ENCODE peak calls at places on chromosomes 7 and 10, in eight cellular contexts. One of them, this sample, is unnamed.

GRCh38 chr10:71877818-71878217 is 26.8 kb upstream of the PSAP start:
- DNase-seq in left ventricle myocardium inferior: no peak
- DNase-seq in thoracic aorta: no peak
- DNase-seq in bronchial epithelial cell: no peak
- DNase-seq in BE2C: no peak
- DNase-seq in GM12878: no peak
- DNase-seq in epithelial cell of esophagus: no peak
- DNase-seq in PC-9: no peak
- DNase-seq in this sample: no peak

GRCh38 chr10:86535057-86535882 is 13.7 kb upstream of the WAPL start:
- DNase-seq in PC-9: peak; percentile 74
- DNase-seq in thoracic aorta: no peak
- DNase-seq in bronchial epithelial cell: peak; percentile 29
- DNase-seq in GM12878: no peak
- DNase-seq in BE2C: no peak
- DNase-seq in epithelial cell of esophagus: peak; percentile 31
- DNase-seq in left ventricle myocardium inferior: peak; percentile 87
- DNase-seq in this sample: no peak

GRCh38 chr7:47379629-47380324 is 202.1 kb downstream of the TNS3 start:
- DNase-seq in BE2C: peak; percentile 26
- DNase-seq in epithelial cell of esophagus: peak; percentile 60
- DNase-seq in GM12878: no peak
- DNase-seq in bronchial epithelial cell: peak; percentile 60
- DNase-seq in thoracic aorta: no peak
- DNase-seq in left ventricle myocardium inferior: peak; percentile 85
- DNase-seq in PC-9: peak; percentile 86
- DNase-seq in this sample: no peak

GRCh38 chr10:2772791-2773644 is 294.3 kb upstream of the PFKP start:
- DNase-seq in thoracic aorta: no peak
- DNase-seq in PC-9: no peak
- DNase-seq in BE2C: no peak
- DNase-seq in left ventricle myocardium inferior: no peak
- DNase-seq in bronchial epithelial cell: no peak
- DNase-seq in GM12878: no peak
- DNase-seq in epithelial cell of esophagus: no peak
- DNase-seq in this sample: no peak

GRCh38 chr7:22723171-22723601 is 3.8 kb upstream of the IL6 start:
- DNase-seq in epithelial cell of esophagus: no peak
- DNase-seq in BE2C: no peak
- DNase-seq in PC-9: no peak
- DNase-seq in left ventricle myocardium inferior: peak; percentile 83
- DNase-seq in bronchial epithelial cell: no peak
- DNase-seq in GM12878: no peak
- DNase-seq in thoracic aorta: peak; percentile 25
- DNase-seq in this sample: no peak

GRCh38 chr7:80478683-80479082 is 33.2 kb downstream of the GNAT3 start:
- DNase-seq in BE2C: no peak
- DNase-seq in epithelial cell of esophagus: peak; percentile 74
- DNase-seq in GM12878: no peak
- DNase-seq in thoracic aorta: no peak
- DNase-seq in bronchial epithelial cell: peak; percentile 82
- DNase-seq in PC-9: no peak
- DNase-seq in left ventricle myocardium inferior: no peak
- DNase-seq in this sample: no peak

GRCh38 chr10:44925224-44925623 is 14.1 kb downstream of the TMEM72 start:
- DNase-seq in epithelial cell of esophagus: no peak
- DNase-seq in BE2C: peak; percentile 48
- DNase-seq in bronchial epithelial cell: no peak
- DNase-seq in left ventricle myocardium inferior: no peak
- DNase-seq in PC-9: no peak
- DNase-seq in thoracic aorta: no peak
- DNase-seq in GM12878: no peak
- DNase-seq in this sample: no peak

GRCh38 chr7:32539366-32539765 is 44.1 kb downstream of the AVL9 start:
- DNase-seq in epithelial cell of esophagus: no peak
- DNase-seq in thoracic aorta: no peak
- DNase-seq in BE2C: no peak
- DNase-seq in PC-9: no peak
- DNase-seq in GM12878: no peak
- DNase-seq in bronchial epithelial cell: no peak
- DNase-seq in left ventricle myocardium inferior: no peak
- DNase-seq in this sample: no peak

GRCh38 chr7:116560021-116560970 is 35.5 kb downstream of the CAV1 start:
- DNase-seq in thoracic aorta: no peak
- DNase-seq in BE2C: no peak
- DNase-seq in left ventricle myocardium inferior: peak; percentile 28
- DNase-seq in GM12878: no peak
- DNase-seq in bronchial epithelial cell: no peak
- DNase-seq in PC-9: no peak
- DNase-seq in epithelial cell of esophagus: no peak
- DNase-seq in this sample: no peak

GRCh38 chr10:122983898-122984297 is 3.7 kb downstream of the PSTK start:
- DNase-seq in BE2C: no peak
- DNase-seq in epithelial cell of esophagus: no peak
- DNase-seq in bronchial epithelial cell: no peak
- DNase-seq in PC-9: no peak
- DNase-seq in left ventricle myocardium inferior: no peak
- DNase-seq in GM12878: no peak
- DNase-seq in thoracic aorta: no peak
- DNase-seq in this sample: no peak

GRCh38 chr7:140200102-140200989 is 23.6 kb upstream of the KDM7A start:
- DNase-seq in thoracic aorta: peak; percentile 38
- DNase-seq in left ventricle myocardium inferior: no peak
- DNase-seq in BE2C: peak; percentile 57
- DNase-seq in bronchial epithelial cell: peak; percentile 96
- DNase-seq in PC-9: no peak
- DNase-seq in epithelial cell of esophagus: peak; percentile 95
- DNase-seq in GM12878: no peak
- DNase-seq in this sample: no peak

GRCh38 chr10:109982123-109982522 is 25.7 kb upstream of the ADD3 start:
- DNase-seq in GM12878: no peak
- DNase-seq in PC-9: no peak
- DNase-seq in epithelial cell of esophagus: no peak
- DNase-seq in bronchial epithelial cell: no peak
- DNase-seq in thoracic aorta: no peak
- DNase-seq in BE2C: no peak
- DNase-seq in left ventricle myocardium inferior: no peak
- DNase-seq in this sample: no peak

GRCh38 chr7:99631311-99632109 is 14.8 kb downstream of the ZSCAN25 start:
- DNase-seq in thoracic aorta: no peak
- DNase-seq in epithelial cell of esophagus: peak; percentile 88
- DNase-seq in left ventricle myocardium inferior: peak; percentile 34
- DNase-seq in bronchial epithelial cell: peak; percentile 89
- DNase-seq in BE2C: no peak
- DNase-seq in PC-9: peak; percentile 50
- DNase-seq in GM12878: no peak
- DNase-seq in this sample: no peak
- TF ChIP-seq CTCF in thoracic aorta: no peak
- TF ChIP-seq CTCF in epithelial cell of esophagus: peak; percentile 56
- TF ChIP-seq CTCF in left ventricle myocardium inferior: peak; percentile 52
- TF ChIP-seq CTCF in bronchial epithelial cell: peak; percentile 67
- TF ChIP-seq CTCF in BE2C: peak; percentile 9
- TF ChIP-seq CTCF in PC-9: peak; percentile 76
- TF ChIP-seq CTCF in GM12878: peak; percentile 15
- TF ChIP-seq CTCF in this sample: peak; percentile 16

DNA sequence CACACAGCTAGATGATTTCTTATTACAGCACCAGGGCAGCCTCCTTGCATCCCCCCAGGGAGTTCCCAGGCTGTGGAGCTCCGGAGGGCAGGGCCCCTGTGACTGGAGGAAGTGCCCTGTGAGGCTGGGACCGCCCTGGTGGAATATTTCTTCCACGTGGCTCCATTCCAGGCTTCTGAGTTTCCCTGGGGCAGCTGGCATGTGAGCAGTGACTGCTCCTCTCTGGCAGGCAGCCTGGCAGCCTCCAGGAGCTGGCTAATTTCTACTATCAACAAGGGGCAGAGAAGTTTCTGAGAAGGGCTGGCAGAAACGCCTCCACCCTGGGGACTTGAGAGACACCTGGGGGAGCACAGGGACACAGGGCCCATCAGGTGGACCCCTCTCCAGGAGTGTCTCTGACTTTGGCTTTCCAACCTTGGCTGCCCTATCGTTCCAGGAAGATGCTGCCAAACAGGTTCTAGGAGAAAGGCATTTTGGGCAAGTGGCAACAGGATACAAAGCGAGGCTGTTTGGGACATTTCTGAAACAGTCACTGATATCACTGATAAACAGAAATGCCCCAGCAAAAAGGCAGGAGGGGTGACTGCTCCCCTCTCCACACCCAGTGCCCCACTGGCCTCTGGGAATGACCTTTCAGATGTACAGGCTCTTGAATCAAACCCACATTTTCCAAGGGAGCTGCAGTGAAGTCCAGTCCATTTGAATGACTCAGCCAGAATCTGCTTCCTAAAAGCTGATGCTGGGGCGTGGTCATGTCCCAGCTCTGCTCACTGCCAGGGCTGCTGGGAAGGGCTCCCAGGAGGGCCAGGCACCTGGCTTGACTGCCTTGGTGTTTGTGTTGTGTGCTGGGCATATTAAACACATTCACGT is 16.1 kb downstream of the MYOF start:
- DNase-seq in GM12878: no peak
- DNase-seq in PC-9: peak; percentile 93
- DNase-seq in BE2C: peak; percentile 49
- DNase-seq in thoracic aorta: peak; percentile 86
- DNase-seq in left ventricle myocardium inferior: peak; percentile 75
- DNase-seq in epithelial cell of esophagus: peak; percentile 99
- DNase-seq in bronchial epithelial cell: peak; percentile 96
- DNase-seq in this sample: no peak
- H3K4me3 ChIP-seq in GM12878: no peak overlapping the region
- H3K4me3 ChIP-seq in PC-9: no peak overlapping the region
- H3K4me3 ChIP-seq in BE2C: no peak overlapping the region
- H3K4me3 ChIP-seq in thoracic aorta: peak overlapping the region; percentile 27
- H3K4me3 ChIP-seq in left ventricle myocardium inferior: peak overlapping the region; percentile 43
- H3K4me3 ChIP-seq in epithelial cell of esophagus: peak overlapping the region; percentile 21
- H3K4me3 ChIP-seq in bronchial epithelial cell: no peak overlapping the region
- H3K4me3 ChIP-seq in this sample: no peak overlapping the region

DNA sequence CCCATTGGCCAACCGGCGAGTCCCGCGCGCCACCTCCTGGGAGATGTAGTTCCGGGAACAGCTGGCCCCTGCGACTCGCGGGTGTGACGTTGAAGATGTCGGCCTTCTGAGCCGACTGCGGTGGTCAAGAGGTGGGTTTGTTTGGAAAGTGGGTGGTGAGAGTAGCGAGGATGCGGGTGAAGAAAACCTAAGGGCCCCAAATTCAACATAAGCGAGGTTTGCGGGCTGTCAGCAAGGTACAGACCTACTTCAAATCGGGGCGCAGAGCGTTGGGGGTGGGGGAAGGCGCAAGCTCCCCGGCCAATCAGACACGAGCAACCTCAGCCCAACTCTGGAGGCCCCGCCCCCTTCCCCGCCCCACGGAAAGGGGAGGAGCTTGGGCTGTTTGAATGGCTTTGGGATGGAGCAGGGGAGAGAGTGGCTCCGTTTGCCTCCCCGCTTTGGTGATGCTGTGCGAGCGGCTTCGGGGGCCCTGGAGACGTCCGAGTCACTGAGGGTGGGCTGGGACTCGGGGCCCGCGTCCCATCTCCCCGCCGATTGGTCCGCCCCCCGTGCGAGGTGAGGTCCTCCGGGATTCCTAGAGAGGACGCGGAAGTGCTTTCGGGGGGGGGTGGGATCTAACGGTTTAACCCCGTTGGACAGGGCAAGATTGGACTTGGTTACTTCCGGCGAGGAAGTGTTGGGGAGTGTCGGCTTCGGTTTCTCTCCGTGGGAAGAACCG is at the start of gene ZKSCAN5:
- DNase-seq in bronchial epithelial cell: peak; percentile 86
- DNase-seq in BE2C: peak; percentile 94
- DNase-seq in left ventricle myocardium inferior: peak; percentile 99
- DNase-seq in thoracic aorta: peak; percentile 83
- DNase-seq in epithelial cell of esophagus: peak; percentile 98
- DNase-seq in GM12878: peak; percentile 84
- DNase-seq in PC-9: peak; percentile 99
- DNase-seq in this sample: peak; percentile 85
- TF ChIP-seq CTCF in bronchial epithelial cell: no peak
- TF ChIP-seq CTCF in BE2C: no peak
- TF ChIP-seq CTCF in left ventricle myocardium inferior: peak; percentile 11
- TF ChIP-seq CTCF in thoracic aorta: no peak
- TF ChIP-seq CTCF in epithelial cell of esophagus: no peak
- TF ChIP-seq CTCF in GM12878: no peak
- TF ChIP-seq CTCF in PC-9: no peak
- TF ChIP-seq CTCF in this sample: no peak

DNA sequence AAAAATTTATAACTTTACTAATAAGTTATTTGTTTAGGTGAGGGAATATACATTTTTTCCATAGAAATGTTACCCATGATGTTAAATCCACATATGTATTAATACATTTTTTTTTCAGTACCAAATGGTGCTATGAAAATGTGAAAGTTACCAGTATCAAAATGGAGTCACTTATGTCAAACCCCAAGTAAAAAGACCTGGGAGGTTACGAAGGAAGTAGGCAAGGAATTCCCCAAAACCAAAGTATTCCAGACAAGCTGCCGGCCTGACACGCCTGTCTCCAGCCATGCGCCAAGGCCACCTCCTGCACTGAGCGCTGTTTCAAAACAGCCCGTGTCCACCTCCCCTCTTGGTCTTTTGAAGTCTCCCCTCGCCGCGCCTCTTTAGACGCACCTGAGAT is 44.7 kb downstream of the PRKCQ start:
- DNase-seq in GM12878: no peak
- DNase-seq in thoracic aorta: no peak
- DNase-seq in bronchial epithelial cell: no peak
- DNase-seq in left ventricle myocardium inferior: no peak
- DNase-seq in PC-9: no peak
- DNase-seq in epithelial cell of esophagus: no peak
- DNase-seq in BE2C: no peak
- DNase-seq in this sample: no peak
- H3K4me3 ChIP-seq in GM12878: no peak overlapping the region
- H3K4me3 ChIP-seq in thoracic aorta: no peak overlapping the region
- H3K4me3 ChIP-seq in bronchial epithelial cell: no peak overlapping the region
- H3K4me3 ChIP-seq in left ventricle myocardium inferior: no peak overlapping the region
- H3K4me3 ChIP-seq in PC-9: no peak overlapping the region
- H3K4me3 ChIP-seq in epithelial cell of esophagus: no peak overlapping the region
- H3K4me3 ChIP-seq in BE2C: no peak overlapping the region
- H3K4me3 ChIP-seq in this sample: no peak overlapping the region

DNA sequence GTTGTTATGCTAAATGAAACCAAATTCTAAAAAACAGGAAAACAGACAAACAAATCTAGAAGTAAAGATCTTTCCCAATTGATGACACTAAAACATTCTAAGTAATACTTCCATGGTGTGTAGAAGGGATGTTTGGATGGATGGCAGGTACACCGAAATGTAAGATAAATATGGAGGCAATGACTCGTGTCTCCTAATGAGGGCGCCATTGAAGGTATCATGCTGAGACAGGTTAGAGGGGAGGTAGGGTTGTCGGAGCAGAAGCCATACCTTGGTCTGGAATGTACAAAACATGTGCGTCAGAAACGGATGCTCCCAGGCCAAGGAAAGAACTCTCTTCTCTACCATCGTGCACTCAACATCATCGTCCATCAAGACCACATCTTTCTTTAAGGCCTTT is 101.4 kb downstream of the PRKCQ start:
- DNase-seq in left ventricle myocardium inferior: no peak
- DNase-seq in GM12878: no peak
- DNase-seq in thoracic aorta: no peak
- DNase-seq in BE2C: no peak
- DNase-seq in epithelial cell of esophagus: no peak
- DNase-seq in PC-9: no peak
- DNase-seq in bronchial epithelial cell: no peak
- DNase-seq in this sample: no peak
- TF ChIP-seq CTCF in left ventricle myocardium inferior: no peak
- TF ChIP-seq CTCF in GM12878: no peak
- TF ChIP-seq CTCF in thoracic aorta: no peak
- TF ChIP-seq CTCF in BE2C: no peak
- TF ChIP-seq CTCF in epithelial cell of esophagus: no peak
- TF ChIP-seq CTCF in PC-9: no peak
- TF ChIP-seq CTCF in bronchial epithelial cell: no peak
- TF ChIP-seq CTCF in this sample: no peak